ENCODE peak calls at places on chromosome 1, in four cellular contexts. F is K562, Q is HepG2, Z is GM12878. C is an unnamed sample.
A peak's percentile ranks its signal among the peaks of the same experiment; 100 is the strongest.

GRCh38 chr1:172467446-172467845 is 23.6 kb upstream of the PIGC start:
- DNase-seq in F (no peak), Q (peak; percentile 78), Z (no peak), C (no peak)

GRCh38 chr1:210332719-210333398 is 4.2 kb downstream of the HHAT start:
- DNase-seq in F (no peak), Z (peak; percentile 90), Q (no peak), C (no peak)

GRCh38 chr1:47991698-47992097 is 5.5 kb downstream of the TRABD2B start:
- DNase-seq in Q (no peak), F (no peak), Z (no peak), C (no peak)

GRCh38 chr1:179141592-179142244 is 59.8 kb downstream of the TOR3A start:
- DNase-seq in Q (no peak), F (no peak), Z (no peak), C (no peak)

GRCh38 chr1:232386721-232387510 is 243.0 kb downstream of the SIPA1L2 start:
- DNase-seq in Z (no peak), Q (no peak), F (no peak), C (no peak)

GRCh38 chr1:13893456-13893855 is 193.5 kb downstream of the PRDM2 start:
- DNase-seq in Z (no peak), Q (no peak), F (no peak), C (no peak)

GRCh38 chr1:42947965-42948732 is 10.5 kb downstream of the SLC2A1 start:
- DNase-seq in Z (no peak), F (no peak), Q (no peak), C (no peak)

GRCh38 chr1:121522061-121522759 is 337.4 kb downstream of the SRGAP2C start:
- DNase-seq in F (no peak), Q (peak; percentile 99), Z (no peak), C (no peak)

GRCh38 chr1:116556289-116557006 is 14.4 kb downstream of the CD58 start:
- DNase-seq in Z (peak; percentile 96), Q (no peak), F (peak; percentile 58), C (no peak)

GRCh38 chr1:167219646-167220536 is 795 bp upstream of the POU2F1 start:
- DNase-seq in F (peak; percentile 73), Z (peak; percentile 48), Q (peak; percentile 69), C (peak; percentile 76)

GRCh38 chr1:6094246-6094645 is 48.6 kb downstream of the KCNAB2 start:
- DNase-seq in Z (no peak), F (no peak), Q (no peak), C (no peak)

GRCh38 chr1:159595006-159595405 is 7.4 kb downstream of the APCS start:
- DNase-seq in Z (no peak), Q (no peak), F (no peak), C (no peak)

GRCh38 chr1:92933459-92933858 is 27.8 kb downstream of the DIPK1A start:
- DNase-seq in Z (no peak), Q (no peak), F (no peak), C (no peak)

GRCh38 chr1:4149281-4149680 is 249.2 kb upstream of the C1orf174 start:
- DNase-seq in F (no peak), Z (no peak), Q (no peak), C (no peak)

GRCh38 chr1:938088-938683 is 14.5 kb downstream of the SAMD11 start:
- DNase-seq in Q (peak; percentile 29), F (peak; percentile 58), Z (no peak), C (no peak)

GRCh38 chr1:66695121-66695520 is 57.1 kb upstream of the DYNLT5 start:
- DNase-seq in Q (no peak), F (no peak), Z (no peak), C (no peak)

GRCh38 chr1:156422602-156423091 is 53.6 kb downstream of the RHBG start:
- DNase-seq in Z (no peak), Q (no peak), F (no peak), C (no peak)

GRCh38 chr1:57474097-57474750 is 50.4 kb upstream of the DAB1 start:
- DNase-seq in Q (no peak), F (no peak), Z (no peak), C (no peak)

GRCh38 chr1:11134352-11135266 is 34.9 kb upstream of the EXOSC10 start:
- DNase-seq in Z (no peak), Q (no peak), F (no peak), C (no peak)

GRCh38 chr1:245583081-245583480 is 428.3 kb downstream of the KIF26B start:
- DNase-seq in F (no peak), Z (no peak), Q (no peak), C (no peak)

GRCh38 chr1:245583575-245584330 is 429.0 kb downstream of the KIF26B start:
- DNase-seq in F (no peak), Q (no peak), Z (no peak), C (no peak)

GRCh38 chr1:245588250-245588649 is 433.5 kb downstream of the KIF26B start:
- DNase-seq in Q (no peak), F (no peak), Z (no peak), C (no peak)

GRCh38 chr1:245587435-245588105 is 432.8 kb downstream of the KIF26B start:
- DNase-seq in Q (no peak), Z (no peak), F (no peak), C (no peak)

DNA sequence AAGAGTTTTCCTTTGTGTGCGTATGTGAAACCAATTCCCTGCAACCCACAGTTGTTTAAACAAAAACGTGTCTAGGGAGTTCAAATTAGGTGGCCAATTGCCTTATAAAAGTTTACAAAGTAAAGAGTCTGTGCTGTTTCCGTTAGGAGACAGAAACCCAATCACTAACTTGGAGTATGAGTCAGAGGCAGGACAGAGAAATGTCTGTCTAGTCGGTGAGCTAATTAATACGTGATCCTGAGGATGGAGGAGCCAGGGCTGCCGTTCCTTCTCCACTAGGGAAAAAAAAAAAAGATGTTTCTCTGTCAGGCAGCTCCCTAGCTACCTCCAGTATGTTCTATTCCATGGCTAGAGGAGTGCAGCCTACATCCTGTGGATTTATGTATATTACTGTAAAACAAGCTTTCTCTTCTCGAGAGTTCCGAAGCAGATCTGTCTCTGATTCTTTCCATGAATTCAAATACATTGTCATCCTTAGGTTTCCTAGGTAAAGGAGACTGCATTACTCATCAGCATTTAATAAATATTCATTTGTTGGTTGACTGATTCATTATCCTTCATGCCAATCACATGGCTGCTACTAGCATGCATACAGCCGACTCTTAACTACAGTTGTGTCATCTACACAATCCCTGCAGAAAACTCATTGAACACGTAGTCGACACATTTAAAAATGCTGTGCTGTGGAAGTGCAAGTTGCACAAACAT is 430.6 kb downstream of the KIF26B start:
- DNase-seq in F (no peak), Q (no peak), Z (no peak), C (peak; percentile 10)
- TF ChIP-seq SP1 in F (no peak), Q (no peak), Z (no peak), C (no peak)

GRCh38 chr1:245055752-245056151 is 99.0 kb upstream of the KIF26B start:
- DNase-seq in Q (no peak), F (no peak), Z (no peak), C (no peak)
- TF ChIP-seq FOXK2 in Q (no peak), F (no peak), Z (no peak), C (no peak)

DNA sequence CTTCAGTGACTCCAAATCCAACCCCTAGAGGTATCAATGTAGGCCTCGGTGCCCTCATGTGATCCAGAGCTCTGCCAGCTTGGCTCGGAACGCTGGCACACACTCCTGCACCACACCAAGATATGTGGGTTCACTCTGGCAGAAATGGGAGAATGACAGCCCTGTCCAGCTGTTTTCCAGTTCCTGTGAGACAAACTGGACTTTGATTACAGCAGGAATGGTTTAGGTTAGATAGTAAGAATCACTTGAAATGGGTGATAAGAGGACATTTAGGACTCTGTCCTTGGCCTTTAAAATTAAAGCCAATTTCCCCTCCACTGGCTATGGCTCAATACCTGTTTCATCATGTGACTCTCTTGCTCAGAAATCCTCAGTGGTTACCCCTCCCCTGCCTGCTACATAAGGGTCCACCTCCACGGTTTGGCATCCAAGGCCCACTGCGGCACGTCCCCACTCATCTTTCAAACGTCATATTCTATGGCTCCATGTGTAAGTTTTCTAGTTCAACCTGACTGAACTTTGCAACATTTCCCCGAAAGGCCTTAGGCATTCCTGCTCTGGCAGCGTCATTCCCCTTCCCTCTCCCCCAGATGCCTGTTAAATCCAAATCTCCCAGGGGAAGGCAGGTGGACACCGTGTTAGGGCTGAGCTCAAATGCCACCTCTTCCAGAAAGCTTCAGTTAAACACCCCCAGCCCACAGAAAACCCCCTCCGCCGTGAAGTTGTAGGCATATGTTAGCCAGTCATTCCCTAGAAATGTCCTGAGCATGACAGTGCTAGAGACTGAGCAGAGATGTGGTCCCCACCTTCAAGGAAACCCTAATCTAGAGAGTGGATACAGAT is 44.6 kb downstream of the PLEKHA6 start:
- DNase-seq in Z (no peak), Q (no peak), F (no peak), C (no peak)
- TF ChIP-seq SP1 in Z (no peak), Q (no peak), F (no peak), C (no peak)

DNA sequence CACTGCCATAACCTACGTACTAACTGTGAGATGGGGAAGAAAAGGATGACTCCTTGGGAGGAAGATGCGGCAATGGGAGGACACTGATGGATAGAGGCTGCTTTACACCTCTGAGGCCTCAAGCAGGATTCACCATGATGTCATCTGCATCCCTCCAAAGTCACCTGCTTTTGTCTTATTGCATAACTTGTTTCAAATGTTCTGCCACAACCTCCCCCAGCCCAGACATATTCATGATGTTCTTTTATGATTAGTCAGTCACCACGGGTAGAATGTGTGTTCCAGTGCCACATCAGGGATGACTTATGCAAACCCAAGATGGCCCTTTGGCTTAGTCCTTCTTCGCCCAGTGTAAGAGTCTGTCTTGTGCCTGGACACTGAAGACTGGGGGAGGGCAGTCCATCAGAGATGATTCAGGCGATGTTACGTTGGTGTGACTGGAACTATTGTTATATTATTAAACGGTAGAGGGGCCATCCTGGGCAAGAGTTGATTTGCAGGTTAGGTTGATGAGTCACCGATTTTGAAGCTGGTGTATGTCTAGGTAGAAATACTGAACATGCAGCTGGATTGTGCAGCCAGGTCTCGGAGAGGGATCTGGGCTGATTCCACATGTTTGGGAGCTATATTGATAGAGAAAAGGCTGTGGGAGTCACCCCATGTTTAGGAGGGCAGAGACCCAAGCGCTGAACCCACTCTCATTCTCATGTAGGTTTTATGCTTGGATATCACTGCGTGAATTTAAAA is 32.6 kb downstream of the RYR2 start:
- DNase-seq in Z (no peak), F (no peak), Q (no peak), C (no peak)
- TF ChIP-seq FOXK2 in Z (no peak), F (no peak), Q (no peak), C (no peak)

DNA sequence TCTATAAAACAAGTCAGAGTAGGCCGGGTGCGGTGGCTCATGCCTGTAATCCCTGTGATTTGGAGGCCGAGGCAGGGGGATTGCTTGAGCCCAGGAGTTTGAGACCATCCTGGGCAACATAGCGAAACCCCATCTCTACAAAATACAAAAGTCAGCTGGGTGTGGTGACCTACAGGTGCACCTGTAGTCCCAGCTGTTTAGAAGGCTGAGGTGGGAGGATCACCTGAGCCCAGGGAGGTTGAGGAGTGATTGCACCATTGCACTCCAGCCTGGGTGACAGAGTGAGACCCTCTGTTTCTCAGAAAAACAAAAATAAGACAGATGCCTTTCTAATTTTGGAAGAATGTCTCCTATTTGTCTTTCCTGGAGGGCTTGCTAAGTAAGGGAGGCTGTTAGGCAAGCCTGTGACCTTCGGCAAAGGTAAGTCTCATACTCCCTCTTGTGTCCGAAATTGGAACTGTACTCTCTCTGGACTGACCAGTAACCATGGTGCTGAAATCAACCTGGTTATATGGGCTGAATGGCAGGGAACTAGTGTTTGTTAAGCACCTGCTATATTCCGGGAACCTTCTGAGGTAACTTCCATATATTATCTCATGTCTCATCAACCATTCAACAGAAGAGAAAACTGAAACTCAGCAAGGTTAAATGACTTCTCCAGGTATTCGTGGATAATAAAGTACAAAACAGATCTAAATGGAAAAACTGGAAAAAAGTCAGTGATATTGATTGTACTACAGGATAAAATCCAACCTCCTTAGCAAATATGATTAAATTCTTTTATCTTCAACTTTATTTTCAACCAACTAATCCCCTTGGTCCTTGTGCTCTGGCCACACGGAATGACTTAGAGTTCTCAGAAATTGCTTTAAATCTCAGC is 11.8 kb upstream of the RAB3B start:
- DNase-seq in Z (peak; percentile 65), F (peak; percentile 89), Q (peak; percentile 84), C (peak; percentile 83)
- TF ChIP-seq SP1 in Z (no peak), F (no peak), Q (no peak), C (no peak)